ENCODE peak calls at places on chromosomes 13 and 19, in five cellular contexts. V is SK-N-SH, J is K562, R is HCT116, F is HepG2. L is an unnamed sample. For H3K4me1, the result is how much of the 10 kb centered on the place peaks cover.

GRCh38 chr19:35495107-35496064 is 5.1 kb upstream of the KRTDAP start:
- DNase-seq in R (peak), V (peak), F (peak), J (peak), L (peak)

GRCh38 chr13:24692541-24692940 is 12.3 kb downstream of the ATP12A start:
- DNase-seq in F (no peak), J (no peak), R (no peak), V (no peak), L (no peak)

GRCh38 chr13:34108396-34108795 is 290.4 kb downstream of the RFC3 start:
- DNase-seq in V (no peak), F (no peak), R (no peak), J (no peak), L (no peak)

GRCh38 chr13:92553470-92554114 is 673.0 kb upstream of the GPC6 start:
- DNase-seq in F (no peak), V (no peak), J (no peak), R (no peak), L (no peak)

GRCh38 chr13:102651892-102652291 is 43.0 kb downstream of the METTL21C start:
- DNase-seq in R (no peak), F (no peak), J (no peak), V (no peak), L (no peak)

GRCh38 chr13:36362251-36362650 is 16.1 kb upstream of the SPART start:
- DNase-seq in V (no peak), R (no peak), J (no peak), F (no peak), L (no peak)

GRCh38 chr19:49453757-49454248 is 778 bp downstream of the ALDH16A1 start:
- DNase-seq in F (no peak), V (no peak), R (no peak), J (peak), L (no peak)

GRCh38 chr19:34589730-34590129 is 87.2 kb downstream of the SCGB2B2 start:
- DNase-seq in J (no peak), V (no peak), F (no peak), R (no peak), L (no peak)

GRCh38 chr19:29248332-29248844 is 35.4 kb upstream of the UQCRFS1 start:
- DNase-seq in F (no peak), J (no peak), R (no peak), V (no peak), L (no peak)

GRCh38 chr13:53368948-53369347 is 340.3 kb downstream of the OLFM4 start:
- DNase-seq in F (no peak), R (no peak), J (no peak), V (no peak), L (no peak)

GRCh38 chr13:99992912-99993311 is 11.3 kb downstream of the ZIC2 start:
- DNase-seq in R (no peak), F (no peak), J (no peak), V (no peak), L (no peak)

GRCh38 chr19:56117376-56117884 is 3.7 kb downstream of the ZNF787 start:
- DNase-seq in F (no peak), J (no peak), R (no peak), V (no peak), L (no peak)

GRCh38 chr19:53980553-53981407 is 10.7 kb upstream of the CACNG6 start:
- DNase-seq in V (peak), F (peak), J (peak), R (peak), L (peak)

GRCh38 chr19:28435551-28436261 is 777.2 kb downstream of the UQCRFS1 start:
- DNase-seq in F (no peak), J (no peak), V (no peak), R (no peak), L (no peak)

GRCh38 chr19:40362160-40362559 is 13.7 kb downstream of the PLD3 start:
- DNase-seq in V (no peak), J (no peak), R (no peak), F (no peak), L (no peak)

GRCh38 chr13:46516624-46517318 is 36.2 kb upstream of the LRCH1 start:
- DNase-seq in V (no peak), R (no peak), F (no peak), J (no peak), L (no peak)

GRCh38 chr19:31268751-31269150 is 80.5 kb downstream of the TSHZ3 start:
- DNase-seq in J (no peak), V (no peak), F (no peak), R (no peak), L (no peak)

GRCh38 chr19:45826934-45827333 is 11.8 kb upstream of the RSPH6A start:
- DNase-seq in V (peak), F (no peak), R (no peak), J (no peak), L (no peak)

GRCh38 chr13:30045916-30046704 is 195.7 kb upstream of the UBL3 start:
- DNase-seq in R (no peak), F (no peak), J (no peak), V (no peak), L (no peak)

GRCh38 chr19:51333836-51334460 is 8.0 kb downstream of the VSIG10L start:
- DNase-seq in J (peak), F (no peak), V (peak), R (peak), L (no peak)

GRCh38 chr13:60164490-60164889 is 762 bp upstream of the DIAPH3 start:
- DNase-seq in V (no peak), R (no peak), J (no peak), F (no peak), L (no peak)

GRCh38 chr19:51014242-51014641 is 5.3 kb downstream of the KLK10 start:
- DNase-seq in F (no peak), J (no peak), R (no peak), V (no peak), L (no peak)

GRCh38 chr13:64314286-64314685 is 2898.6 kb upstream of the PCDH20 start:
- DNase-seq in V (no peak), F (no peak), R (no peak), J (no peak), L (no peak)

GRCh38 chr19:5271145-5271544 is 69.5 kb downstream of the PTPRS start:
- DNase-seq in J (no peak), F (no peak), R (no peak), V (no peak), L (no peak)

GRCh38 chr19:7654401-7654800 is 14.4 kb upstream of the RETN start:
- DNase-seq in R (no peak), J (no peak), V (no peak), F (no peak), L (no peak)

GRCh38 chr13:77548594-77548993 is 13.1 kb downstream of the SCEL start:
- DNase-seq in F (no peak), J (no peak), R (no peak), V (no peak), L (no peak)

GRCh38 chr19:16571283-16571682 is 932 bp downstream of the SLC35E1 start:
- DNase-seq in V (no peak), R (no peak), F (peak), J (no peak), L (no peak)

GRCh38 chr13:44236370-44236769 is 137.3 kb upstream of the SERP2 start:
- DNase-seq in R (no peak), V (no peak), F (no peak), J (no peak), L (no peak)

GRCh38 chr19:14582894-14583340 is at the start of gene CLEC17A:
- DNase-seq in R (no peak), F (no peak), V (no peak), J (no peak), L (no peak)

GRCh38 chr19:30799854-30800755 is 427.9 kb downstream of the ZNF536 start:
- DNase-seq in V (no peak), F (peak), R (no peak), J (peak), L (no peak)

GRCh38 chr13:33150146-33150545 is 133.9 kb downstream of the KL start:
- DNase-seq in V (no peak), F (peak), R (no peak), J (no peak), L (no peak)

GRCh38 chr13:73983109-73983508 is 151.1 kb downstream of the KLF12 start:
- DNase-seq in J (no peak), F (no peak), R (no peak), V (no peak), L (no peak)

GRCh38 chr19:34351382-34351802 is 13.6 kb upstream of the GPI start:
- DNase-seq in F (no peak), V (no peak), J (no peak), R (no peak), L (no peak)

GRCh38 chr13:111429064-111429558 is 108.7 kb downstream of the TEX29 start:
- DNase-seq in R (peak), F (peak), V (peak), J (peak), L (no peak)

GRCh38 chr13:44267966-44268365 is 105.7 kb upstream of the SERP2 start:
- DNase-seq in J (no peak), F (no peak), R (no peak), V (no peak), L (no peak)

GRCh38 chr19:1853295-1854031 is 5.2 kb upstream of the REXO1 start:
- DNase-seq in J (peak), V (peak), F (peak), R (peak), L (no peak)
- H3K4me1 ChIP-seq in J (under half), V (under half), F (under half), R (half or more), L (under half)

GRCh38 chr13:76505437-76505836 is 380.8 kb downstream of the KCTD12 start:
- DNase-seq in J (no peak), V (no peak), F (no peak), R (no peak), L (no peak)
- TF ChIP-seq SIN3A in J (no peak), V (no peak), F (no peak), R (no peak), L (no peak)

GRCh38 chr13:114311387-114311786 is 2.9 kb upstream of the CHAMP1 start:
- DNase-seq in F (no peak), J (no peak), R (no peak), V (no peak), L (no peak)

GRCh38 chr13:114310961-114311360 is 3.3 kb upstream of the CHAMP1 start:
- DNase-seq in J (no peak), V (no peak), R (no peak), F (no peak), L (no peak)

GRCh38 chr13:114313061-114313860 is 1.0 kb upstream of the CHAMP1 start:
- DNase-seq in R (no peak), V (no peak), J (no peak), F (no peak), L (no peak)

GRCh38 chr13:114309806-114310410 is 4.4 kb upstream of the CHAMP1 start:
- DNase-seq in J (no peak), V (no peak), R (no peak), F (no peak), L (no peak)

GRCh38 chr13:114311908-114312307 is 2.4 kb upstream of the CHAMP1 start:
- DNase-seq in V (no peak), J (no peak), F (no peak), R (no peak), L (no peak)
- H3K4me1 ChIP-seq in V (under half), J (under half), F (under half), R (under half), L (under half)

DNA sequence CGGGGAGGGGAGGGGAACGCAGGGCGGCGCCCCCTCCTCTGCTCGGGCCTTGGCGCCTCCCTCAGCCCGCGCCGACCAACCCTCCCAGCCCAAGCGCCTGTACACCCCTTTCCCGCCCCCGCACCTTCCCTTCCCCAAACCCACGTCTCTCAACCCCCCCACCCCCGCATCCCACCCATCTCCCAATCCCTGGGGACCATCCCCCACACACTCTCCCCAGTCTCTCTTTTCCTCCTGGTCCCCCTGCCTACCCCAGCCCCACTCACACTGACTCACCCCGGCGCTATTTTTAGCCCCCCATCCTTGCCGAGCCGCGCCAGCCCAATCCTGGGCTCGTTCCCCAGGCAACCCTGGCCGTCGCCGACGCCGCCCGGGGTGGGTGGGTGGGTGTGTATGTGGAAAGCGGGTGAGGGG is 11.7 kb downstream of the CIC start:
- DNase-seq in R (no peak), J (no peak), V (peak), F (no peak), L (no peak)
- TF ChIP-seq SIN3A in R (no peak), J (no peak), V (no peak), F (no peak), L (no peak)

DNA sequence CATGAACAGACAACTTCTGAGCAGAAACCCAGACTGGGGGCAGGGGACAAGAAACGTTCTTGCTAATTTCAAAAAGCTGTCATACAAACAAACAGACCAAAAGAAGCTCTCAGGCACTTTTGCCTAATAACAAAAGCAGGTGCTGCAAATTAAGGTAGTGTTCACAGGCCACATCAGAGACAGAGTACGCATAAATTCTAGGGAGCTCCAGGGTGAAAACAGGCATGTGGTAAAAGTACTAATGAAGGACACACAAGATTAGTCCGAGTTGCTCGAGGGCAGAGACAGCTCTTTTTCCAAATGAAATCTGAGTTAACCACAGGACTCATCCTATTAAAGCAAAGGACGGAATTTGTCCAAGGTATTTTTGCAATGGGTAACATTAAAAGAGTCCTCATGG is 197.4 kb downstream of the LHFPL6 start:
- DNase-seq in F (no peak), J (no peak), V (no peak), R (no peak), L (no peak)
- H3K4me1 ChIP-seq in F (under half), J (under half), V (under half), R (under half), L (under half)

DNA sequence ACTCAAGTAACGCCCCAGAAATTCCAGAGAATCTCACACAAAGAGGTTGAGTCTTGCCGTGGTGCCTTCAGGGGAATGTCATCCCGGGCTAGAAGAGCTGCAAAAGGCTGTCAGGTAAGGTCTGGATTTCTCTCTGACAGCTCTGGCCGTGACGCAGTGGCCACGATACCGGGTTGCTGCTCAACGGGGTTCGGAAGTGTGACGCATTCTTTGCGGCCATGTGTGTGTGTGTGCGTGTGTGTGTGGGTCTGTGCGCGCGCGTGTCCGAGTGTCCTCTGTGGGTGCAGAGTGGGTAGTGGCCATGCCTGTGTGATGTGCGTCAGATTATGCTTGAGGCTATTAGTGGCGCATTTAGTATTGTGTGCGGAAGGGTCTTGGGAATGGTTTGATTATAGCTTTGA is 306 bp downstream of the ZNF540 start:
- DNase-seq in R (no peak), V (no peak), J (peak), F (no peak), L (no peak)
- TF ChIP-seq SIN3A in R (no peak), V (no peak), J (no peak), F (no peak), L (peak)